ENCODE peak calls at places on chromosomes 4 and X, in ten cellular contexts. M, D, Z, J, G, C, F, S, E and V are unnamed samples.

GRCh38 chr4:146522862-146523205 is 1.1 kb upstream of the SLC10A7 start:
- DNase-seq in J (no peak), F (no peak), S (peak; percentile 8), M (no peak), C (no peak), D (no peak), Z (no peak), G (peak; percentile 11), E (no peak), V (no peak)

GRCh38 chrX:46569621-46570020 is 3.9 kb upstream of the CHST7 start:
- DNase-seq in F (no peak), C (no peak), Z (no peak), J (peak; percentile 26), G (no peak), M (no peak), D (no peak), S (no peak), E (no peak), V (no peak)

GRCh38 chr4:103008875-103009729 is 10.4 kb downstream of the SLC9B1 start:
- DNase-seq in F (no peak), D (no peak), J (peak; percentile 23), C (peak; percentile 17), Z (no peak), M (no peak), S (peak; percentile 54), E (no peak), G (peak; percentile 61), V (peak; percentile 50)

GRCh38 chrX:112066813-112067212 is 15.8 kb downstream of the TRPC5 start:
- DNase-seq in E (no peak), M (no peak), F (no peak), C (no peak), S (no peak), G (no peak), Z (no peak), D (no peak), J (no peak), V (no peak)

GRCh38 chr4:182137343-182137742 is 105.9 kb upstream of the TENM3 start:
- DNase-seq in E (no peak), S (no peak), F (no peak), G (no peak), M (no peak), D (no peak), C (no peak), J (no peak), Z (no peak), V (no peak)

GRCh38 chr4:2352171-2352570 is 66.3 kb downstream of the ZFYVE28 start:
- DNase-seq in F (no peak), C (no peak), J (peak; percentile 1), D (no peak), M (no peak), Z (no peak), G (no peak), E (no peak), S (no peak), V (no peak)

GRCh38 chr4:95546866-95547707 is 1.7 kb downstream of the UNC5C start:
- DNase-seq in E (no peak), C (no peak), M (no peak), J (no peak), G (no peak), D (no peak), Z (no peak), S (no peak), F (no peak), V (no peak)

GRCh38 chrX:111568356-111568755 is 56.9 kb downstream of the SERTM2 start:
- DNase-seq in E (peak; percentile 18), G (peak; percentile 9), D (peak; percentile 11), S (peak; percentile 10), Z (no peak), J (no peak), M (no peak), F (no peak), C (no peak), V (peak; percentile 8)

GRCh38 chr4:40521957-40522356 is 107.7 kb downstream of the RBM47 start:
- DNase-seq in E (no peak), G (no peak), M (no peak), C (no peak), D (no peak), F (no peak), Z (no peak), J (no peak), S (no peak), V (no peak)

GRCh38 chr4:54015421-54016065 is 48.9 kb downstream of the CHIC2 start:
- DNase-seq in D (no peak), E (no peak), S (no peak), M (no peak), C (no peak), J (no peak), G (no peak), Z (no peak), F (no peak), V (no peak)

GRCh38 chrX:136658151-136658550 is 10.2 kb downstream of the CD40LG start:
- DNase-seq in S (no peak), M (no peak), G (no peak), Z (no peak), J (no peak), F (no peak), E (no peak), C (no peak), D (no peak), V (no peak)

GRCh38 chrX:42378857-42379256 is 399.1 kb downstream of the PPP1R2C start:
- DNase-seq in F (no peak), D (no peak), M (no peak), S (no peak), J (no peak), E (no peak), C (no peak), Z (no peak), G (no peak), V (no peak)

GRCh38 chr4:80261989-80262600 is 4.4 kb upstream of the FGF5 start:
- DNase-seq in S (no peak), M (no peak), G (no peak), Z (no peak), E (no peak), D (no peak), J (no peak), F (no peak), C (no peak), V (no peak)

GRCh38 chr4:8033776-8034528 is 94.3 kb upstream of the AFAP1 start:
- DNase-seq in E (no peak), Z (no peak), D (no peak), S (no peak), G (no peak), C (no peak), J (no peak), F (no peak), M (no peak), V (no peak)

GRCh38 chrX:14758029-14758491 is 114.8 kb downstream of the FANCB start:
- DNase-seq in G (no peak), C (no peak), J (no peak), S (no peak), Z (no peak), E (no peak), D (no peak), M (no peak), F (no peak), V (no peak)

GRCh38 chr4:99457270-99457669 is 22.1 kb upstream of the ADH7 start:
- DNase-seq in E (no peak), M (no peak), S (no peak), J (no peak), F (no peak), Z (no peak), C (no peak), D (no peak), G (no peak), V (no peak)

GRCh38 chrX:16743604-16744325 is 24.4 kb downstream of the SYAP1 start:
- DNase-seq in J (no peak), Z (no peak), E (no peak), M (no peak), G (no peak), C (no peak), D (no peak), S (peak; percentile 76), F (no peak), V (peak; percentile 82)